ENCODE peak calls at places on chromosome 4, in four cellular contexts. V is A549, M is tibial nerve, G is stomach. O is an unnamed sample.

GRCh38 chr4:84529169-84529751 is 30.2 kb upstream of the NKX6-1 start:
- DNase-seq in V (peak; percentile 13), M (no peak), G (no peak), O (no peak)

GRCh38 chr4:74402692-74403460 is 37.9 kb downstream of the EREG start:
- DNase-seq in V (no peak), M (no peak), G (no peak), O (no peak)

GRCh38 chr4:150501019-150501727 is 80.8 kb upstream of the MAB21L2 start:
- DNase-seq in V (peak; percentile 8), M (no peak), G (no peak), O (no peak)

GRCh38 chr4:5465529-5465928 is 242.8 kb downstream of the EVC2 start:
- DNase-seq in V (no peak), M (no peak), G (no peak), O (no peak)

GRCh38 chr4:148951346-148951745 is 509.1 kb upstream of the NR3C2 start:
- DNase-seq in V (no peak), M (no peak), G (no peak), O (no peak)

GRCh38 chr4:138522366-138522765 is 280.2 kb upstream of the SLC7A11 start:
- DNase-seq in V (no peak), M (no peak), G (no peak), O (no peak)

GRCh38 chr4:111798840-111799239 is 346.4 kb upstream of the FAM241A start:
- DNase-seq in V (no peak), M (no peak), G (no peak), O (no peak)

GRCh38 chr4:174713181-174713580 is 115.9 kb downstream of the GLRA3 start:
- DNase-seq in V (no peak), M (no peak), G (no peak), O (no peak)

GRCh38 chr4:64882311-64883086 is 473.2 kb upstream of the TECRL start:
- DNase-seq in V (no peak), M (no peak), G (no peak), O (no peak)

GRCh38 chr4:150305995-150306394 is 227.8 kb downstream of the DCLK2 start:
- DNase-seq in V (no peak), M (no peak), G (no peak), O (no peak)

GRCh38 chr4:87620491-87620890 is 12.2 kb downstream of the DSPP start:
- DNase-seq in V (no peak), M (no peak), G (no peak), O (no peak)

GRCh38 chr4:133584714-133585113 is 435.6 kb downstream of the PCDH10 start:
- DNase-seq in V (no peak), M (no peak), G (no peak), O (no peak)

GRCh38 chr4:83231620-83232056 is 53.0 kb downstream of the COQ2 start:
- DNase-seq in V (no peak), M (no peak), G (no peak), O (no peak)

GRCh38 chr4:43224591-43224990 is 332.1 kb downstream of the GRXCR1 start:
- DNase-seq in V (no peak), M (no peak), G (no peak), O (no peak)

GRCh38 chr4:145938618-145939177 is at the start of gene ZNF827:
- DNase-seq in V (no peak), M (peak; percentile 43), G (peak; percentile 59), O (peak; percentile 57)

GRCh38 chr4:152999376-153000067 is 63.4 kb downstream of the FHDC1 start:
- DNase-seq in V (no peak), M (no peak), G (no peak), O (no peak)

GRCh38 chr4:85738721-85739120 is 263.8 kb downstream of the ARHGAP24 start:
- DNase-seq in V (no peak), M (no peak), G (no peak), O (no peak)
- TF ChIP-seq POLR2A in V (no peak), M (no peak), G (no peak), O (no peak)

GRCh38 chr4:41727861-41728570 is 20.5 kb downstream of the PHOX2B start:
- DNase-seq in V (no peak), M (no peak), G (no peak), O (no peak)

GRCh38 chr4:41723286-41723685 is 25.2 kb downstream of the PHOX2B start:
- DNase-seq in V (no peak), M (no peak), G (no peak), O (no peak)

GRCh38 chr4:41728571-41728908 is 20.0 kb downstream of the PHOX2B start:
- DNase-seq in V (no peak), M (no peak), G (no peak), O (no peak)

GRCh38 chr4:41722171-41722570 is 26.4 kb downstream of the PHOX2B start:
- DNase-seq in V (no peak), M (no peak), G (no peak), O (no peak)

DNA sequence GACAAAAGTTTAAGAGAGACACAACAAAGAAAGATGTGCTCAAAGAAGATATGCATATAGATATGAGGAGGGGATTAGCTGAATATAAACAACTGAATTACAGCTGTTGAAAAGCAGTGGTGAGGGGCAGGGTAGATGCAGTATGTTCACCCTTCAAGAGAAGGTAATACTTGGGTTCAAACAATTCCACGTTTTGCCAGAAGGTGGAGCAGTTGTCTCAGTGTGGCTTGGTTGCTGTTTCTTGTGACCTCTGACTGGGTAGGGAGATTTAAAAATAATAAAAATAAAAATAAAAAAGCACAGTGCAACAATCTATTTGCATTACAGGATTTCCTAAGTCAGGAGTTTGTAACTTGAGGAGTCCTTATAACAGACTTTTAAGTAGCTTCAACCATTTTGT is 23.3 kb downstream of the PHOX2B start:
- DNase-seq in V (no peak), M (no peak), G (no peak), O (no peak)
- TF ChIP-seq CTCF in V (peak; percentile 8), M (no peak), G (no peak), O (no peak)

GRCh38 chr4:99088485-99089365 is at the start of gene ADH5:
- DNase-seq in V (peak; percentile 74), M (peak; percentile 78), G (peak; percentile 88), O (peak; percentile 96)
- TF ChIP-seq POLR2A in V (peak; percentile 91), M (peak; percentile 39), G (no peak), O (peak; percentile 89)

GRCh38 chr4:37601527-37601926 is 84.6 kb downstream of the RELL1 start:
- DNase-seq in V (no peak), M (no peak), G (peak; percentile 68), O (no peak)
- TF ChIP-seq CTCF in V (no peak), M (no peak), G (no peak), O (no peak)

GRCh38 chr4:118279920-118280432 is 72.8 kb downstream of the PRSS12 start:
- DNase-seq in V (no peak), M (no peak), G (no peak), O (no peak)

GRCh38 chr4:118280501-118281218 is 72.1 kb downstream of the PRSS12 start:
- DNase-seq in V (peak; percentile 18), M (peak; percentile 37), G (peak; percentile 55), O (no peak)

GRCh38 chr4:118282692-118283091 is 70.1 kb downstream of the PRSS12 start:
- DNase-seq in V (no peak), M (no peak), G (no peak), O (no peak)

GRCh38 chr4:118284169-118284568 is 68.6 kb downstream of the PRSS12 start:
- DNase-seq in V (no peak), M (no peak), G (no peak), O (no peak)

DNA sequence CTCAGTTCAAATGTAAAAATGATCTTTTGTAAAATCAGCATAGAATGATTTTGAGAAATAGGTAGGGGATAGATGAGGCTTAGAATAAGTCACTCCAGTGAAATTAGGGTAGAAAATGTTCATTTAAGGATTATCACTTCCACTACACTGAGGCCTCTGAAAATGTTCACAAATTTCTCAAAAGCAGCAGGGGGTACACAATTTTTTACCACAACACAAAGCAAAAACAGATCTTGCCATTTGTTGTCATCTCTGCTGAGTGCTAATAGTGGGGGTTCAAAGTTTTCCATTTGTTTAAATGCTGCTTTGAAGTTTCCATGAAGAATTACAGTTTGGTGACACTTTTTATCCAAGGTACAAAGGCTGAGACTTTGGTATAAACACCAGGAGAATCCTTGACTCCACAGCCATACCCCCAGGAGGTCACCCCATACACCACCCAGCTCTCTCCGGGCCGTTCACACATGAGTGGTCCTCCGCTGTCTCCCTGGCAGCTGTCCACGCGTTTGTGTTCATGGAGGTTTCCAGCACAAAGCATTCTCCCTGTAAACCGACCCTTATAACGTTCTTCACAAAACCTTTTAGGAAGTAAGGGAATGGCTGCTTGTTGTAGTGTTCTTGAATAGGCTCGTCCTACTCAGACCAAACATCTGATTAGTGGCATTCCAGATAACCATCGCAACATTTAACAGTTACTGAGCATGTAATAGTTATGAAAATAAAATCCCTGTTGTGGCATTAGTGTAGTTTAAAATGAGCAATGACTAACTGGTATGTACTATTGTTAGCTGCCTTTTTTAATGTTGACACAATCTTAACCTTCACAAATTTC is 71.0 kb downstream of the PRSS12 start:
- DNase-seq in V (no peak), M (no peak), G (no peak), O (no peak)
- TF ChIP-seq POLR2A in V (no peak), M (no peak), G (no peak), O (no peak)

DNA sequence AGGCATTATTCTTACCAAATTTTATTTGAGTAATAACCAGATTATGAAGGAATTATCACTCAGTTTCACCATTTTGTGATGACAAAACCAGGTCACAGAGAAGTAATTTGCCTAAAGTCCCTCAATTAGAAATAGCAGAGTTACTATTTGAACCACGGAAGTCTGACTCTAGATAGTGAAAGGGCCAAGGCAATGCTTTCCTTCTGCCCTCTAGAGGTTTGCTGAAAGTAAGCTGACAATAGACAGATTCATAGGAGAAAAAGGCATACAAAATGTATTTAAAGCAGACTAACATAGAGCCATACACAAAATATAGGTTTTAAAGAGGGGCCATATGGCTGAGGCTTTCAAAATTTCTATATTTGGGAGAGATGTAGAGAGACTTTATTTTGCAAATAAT is 43.1 kb downstream of the CXXC4 start:
- DNase-seq in V (no peak), M (no peak), G (no peak), O (no peak)
- TF ChIP-seq CTCF in V (peak; percentile 6), M (no peak), G (no peak), O (no peak)

GRCh38 chr4:2125831-2126230 is 66.7 kb downstream of the NAT8L start:
- DNase-seq in V (no peak), M (no peak), G (no peak), O (no peak)
- TF ChIP-seq POLR2A in V (no peak), M (no peak), G (no peak), O (no peak)

O was measured in upper lobe of left lung.